ENCODE peak calls at places on chromosomes 13 and 19, in four cellular contexts. N is HS-27A; L is stimulated activated CD4-positive, alpha-beta T cell treated with anti-CD3 and anti-CD28 coated beads, Interleukin-1b, Interleukin-23, amount 100 ng/mL, for 4 hours; D is effector memory CD4-positive, alpha-beta T cell. O is an unnamed sample.

GRCh38 chr19:10817291-10818038 is 18.5 kb downstream of the TMED1 start:
- DNase-seq in D (no peak), L (no peak), N (peak), O (peak)

GRCh38 chr19:34148672-34149185 is 23.6 kb upstream of the LSM14A start:
- DNase-seq in L (no peak), D (no peak), N (no peak), O (no peak)

GRCh38 chr13:111515648-111516047 is 195.2 kb downstream of the TEX29 start:
- DNase-seq in N (no peak), L (no peak), D (no peak), O (no peak)

GRCh38 chr13:26486550-26486949 is 70.9 kb upstream of the WASF3 start:
- DNase-seq in L (no peak), N (no peak), D (no peak), O (no peak)

GRCh38 chr13:20219585-20219984 is 12.5 kb downstream of the GJB6 start:
- DNase-seq in L (no peak), D (no peak), N (no peak), O (no peak)

GRCh38 chr19:38394488-38394887 is 6.0 kb downstream of the SPRED3 start:
- DNase-seq in N (no peak), L (peak), D (peak), O (no peak)

GRCh38 chr19:37738371-37738770 is 18.8 kb upstream of the ZNF607 start:
- DNase-seq in D (no peak), N (no peak), L (no peak), O (no peak)

GRCh38 chr13:95030948-95031347 is 270.3 kb downstream of the ABCC4 start:
- DNase-seq in L (no peak), D (no peak), N (no peak), O (no peak)

GRCh38 chr13:43304449-43304848 is 281.1 kb downstream of the DNAJC15 start:
- DNase-seq in D (no peak), N (no peak), L (no peak), O (no peak)

GRCh38 chr19:38399081-38399480 is 3.8 kb upstream of the FAM98C start:
- DNase-seq in D (no peak), N (no peak), L (no peak), O (no peak)

GRCh38 chr13:35566340-35566739 is 89.9 kb upstream of the MAB21L1 start:
- DNase-seq in D (no peak), N (no peak), L (no peak), O (no peak)

GRCh38 chr13:95524270-95524901 is 28.1 kb upstream of the CLDN10 start:
- DNase-seq in D (no peak), L (no peak), N (no peak), O (no peak)

GRCh38 chr19:12035220-12036172 is at the start of gene ZNF433:
- DNase-seq in L (no peak), D (peak), N (peak), O (peak)

GRCh38 chr19:5782945-5783919 is 1.3 kb downstream of the PRR22 start:
- DNase-seq in L (no peak), N (no peak), D (no peak), O (no peak)

GRCh38 chr13:50006426-50007135 is 8.7 kb upstream of the KCNRG start:
- DNase-seq in L (no peak), N (no peak), D (no peak), O (no peak)

GRCh38 chr19:29001922-29002247 is 211.1 kb downstream of the UQCRFS1 start:
- DNase-seq in N (no peak), L (no peak), D (no peak), O (no peak)

GRCh38 chr13:98923641-98924397 is 54.0 kb downstream of the DOCK9 start:
- DNase-seq in L (no peak), N (no peak), D (no peak), O (no peak)

GRCh38 chr19:19120308-19121156 is 17.7 kb downstream of the TMEM161A start:
- DNase-seq in L (no peak), N (no peak), D (no peak), O (no peak)

GRCh38 chr13:99417821-99418662 is 83.2 kb upstream of the TM9SF2 start:
- DNase-seq in L (no peak), N (no peak), D (no peak), O (no peak)

GRCh38 chr13:49610176-49610575 is 18.1 kb upstream of the ARL11 start:
- DNase-seq in D (no peak), L (no peak), N (no peak), O (no peak)

GRCh38 chr13:101739382-101740178 is 287.1 kb downstream of the ITGBL1 start:
- DNase-seq in D (no peak), N (no peak), L (no peak), O (no peak)

GRCh38 chr19:49443366-49444099 is 2.2 kb upstream of the SLC17A7 start:
- DNase-seq in N (peak), L (peak), D (peak), O (peak)

GRCh38 chr13:41463823-41464602 is 6.7 kb downstream of the RGCC start:
- DNase-seq in L (no peak), N (no peak), D (no peak), O (no peak)

GRCh38 chr19:30224689-30225606 is 147.2 kb upstream of the ZNF536 start:
- DNase-seq in L (no peak), D (no peak), N (no peak), O (no peak)

GRCh38 chr19:5186293-5187050 is 154.1 kb downstream of the PTPRS start:
- DNase-seq in D (no peak), N (no peak), L (no peak), O (peak)